ENCODE peak calls at places on chromosome 20, in six cellular contexts. K is NCI-H524, J is prostate gland, I is fibroblast of lung, R is stomach, G is ascending aorta. Z is an unnamed sample.

GRCh38 chr20:24139846-24140245 is 151.3 kb upstream of the GGTLC1 start:
- DNase-seq in J (no peak), G (no peak), I (no peak), K (no peak), R (no peak), Z (no peak)

GRCh38 chr20:63534427-63534830 is 2.7 kb downstream of the PTK6 start:
- DNase-seq in J (no peak), G (no peak), R (no peak), K (no peak), I (no peak), Z (no peak)

GRCh38 chr20:6122873-6123649 is at the start of gene FERMT1:
- DNase-seq in R (peak; percentile 68), J (peak; percentile 54), G (no peak), K (peak; percentile 63), I (peak; percentile 66), Z (peak; percentile 44)

GRCh38 chr20:47370850-47371782 is 14.6 kb upstream of the ZMYND8 start:
- DNase-seq in K (no peak), R (no peak), G (no peak), I (no peak), J (no peak), Z (no peak)

GRCh38 chr20:1700990-1701389 is 43.4 kb upstream of the SIRPG start:
- DNase-seq in R (no peak), K (no peak), G (no peak), J (no peak), I (peak; percentile 2), Z (no peak)

GRCh38 chr20:8132632-8133587 is 844 bp downstream of the PLCB1 start:
- DNase-seq in R (peak; percentile 46), I (peak; percentile 53), J (peak; percentile 59), G (no peak), K (peak; percentile 61), Z (no peak)

GRCh38 chr20:20864346-20865096 is 152.1 kb upstream of the RALGAPA2 start:
- DNase-seq in K (peak; percentile 62), J (no peak), I (no peak), R (no peak), G (no peak), Z (peak; percentile 55)

GRCh38 chr20:46025376-46025783 is 3.6 kb upstream of the SLC12A5 start:
- DNase-seq in R (no peak), J (no peak), K (peak; percentile 37), G (no peak), I (no peak), Z (no peak)

GRCh38 chr20:24303393-24303792 is 166.0 kb upstream of the SYNDIG1 start:
- DNase-seq in I (peak; percentile 7), R (no peak), G (no peak), K (peak; percentile 27), J (no peak), Z (peak; percentile 33)

GRCh38 chr20:52518735-52519134 is 327.2 kb upstream of the ZFP64 start:
- DNase-seq in I (no peak), R (no peak), G (no peak), J (no peak), K (no peak), Z (no peak)

GRCh38 chr20:51172558-51173428 is 149.9 kb upstream of the KCNG1 start:
- DNase-seq in I (no peak), G (no peak), J (no peak), K (no peak), R (no peak), Z (no peak)

GRCh38 chr20:2705931-2706645 is 13.5 kb downstream of the EBF4 start:
- DNase-seq in K (no peak), I (no peak), J (no peak), R (no peak), G (no peak), Z (no peak)

GRCh38 chr20:38674178-38675133 is 49.8 kb upstream of the SLC32A1 start:
- DNase-seq in G (no peak), I (peak; percentile 49), J (no peak), K (peak; percentile 71), R (no peak), Z (peak; percentile 90)

Z was measured in NCI-H82.